ENCODE peak calls at places on chromosomes 7 and 10, in six cellular contexts. Q, I, H, Z, M and D are unnamed samples.

GRCh38 chr7:19958309-19958896 is 185.0 kb upstream of the TMEM196 start:
- DNase-seq in Z (no peak), Q (no peak), I (no peak), H (no peak), M (peak; percentile 89), D (no peak)

GRCh38 chr7:140049339-140050024 is 13.3 kb downstream of the PARP12 start:
- DNase-seq in H (no peak), Q (no peak), M (no peak), Z (no peak), I (no peak), D (no peak)

GRCh38 chr7:108114117-108114841 is 15.9 kb downstream of the LAMB4 start:
- DNase-seq in H (no peak), M (no peak), I (no peak), Z (no peak), Q (no peak), D (no peak)

GRCh38 chr10:85946713-85947326 is 419.8 kb downstream of the GRID1 start:
- DNase-seq in Q (no peak), I (no peak), H (peak; percentile 45), M (no peak), Z (no peak), D (peak; percentile 48)

GRCh38 chr10:60704480-60704879 is 73.8 kb upstream of the CDK1 start:
- DNase-seq in I (no peak), Q (no peak), H (no peak), Z (no peak), M (no peak), D (no peak)

GRCh38 chr10:117518246-117518645 is 24.3 kb upstream of the EMX2 start:
- DNase-seq in M (no peak), Z (no peak), H (no peak), I (no peak), Q (no peak), D (no peak)

GRCh38 chr10:100653957-100654834 is 91.2 kb upstream of the PAX2 start:
- DNase-seq in Q (no peak), I (no peak), M (no peak), H (peak; percentile 23), Z (no peak), D (no peak)

GRCh38 chr10:79424221-79425073 is 21.0 kb downstream of the ZCCHC24 start:
- DNase-seq in Q (no peak), Z (peak; percentile 70), M (no peak), I (no peak), H (no peak), D (no peak)

GRCh38 chr7:71682841-71683341 is 550.9 kb downstream of the GALNT17 start:
- DNase-seq in I (no peak), H (no peak), M (no peak), Z (no peak), Q (no peak), D (no peak)

GRCh38 chr7:14833707-14834106 is 68.8 kb downstream of the DGKB start:
- DNase-seq in H (no peak), Q (no peak), I (no peak), M (no peak), Z (no peak), D (no peak)

GRCh38 chr10:30786131-30786530 is 156.6 kb upstream of the LYZL2 start:
- DNase-seq in I (no peak), M (peak; percentile 10), Z (no peak), Q (no peak), H (no peak), D (no peak)

GRCh38 chr10:78134919-78135318 is 101.3 kb downstream of the RPS24 start:
- DNase-seq in H (no peak), I (no peak), Q (no peak), Z (no peak), M (no peak), D (no peak)

GRCh38 chr7:636396-636795 is 90.1 kb upstream of the DNAAF5 start:
- DNase-seq in Q (no peak), Z (no peak), H (no peak), I (no peak), M (no peak), D (no peak)

GRCh38 chr7:23472974-23473847 is 2.9 kb upstream of the IGF2BP3 start:
- DNase-seq in I (peak; percentile 45), M (no peak), Q (no peak), Z (no peak), H (no peak), D (no peak)

GRCh38 chr10:31782701-31783100 is 145.9 kb downstream of the ARHGAP12 start:
- DNase-seq in Z (no peak), Q (no peak), H (no peak), I (no peak), M (no peak), D (no peak)

GRCh38 chr10:110448682-110449418 is 48.9 kb upstream of the DUSP5 start:
- DNase-seq in M (no peak), Z (no peak), H (no peak), Q (no peak), I (no peak), D (no peak)

GRCh38 chr7:152859781-152860191 is 100.2 kb downstream of the ACTR3B start:
- DNase-seq in I (no peak), Z (no peak), M (no peak), Q (no peak), H (no peak), D (no peak)

GRCh38 chr10:78957471-78958039 is 111.2 kb upstream of the ZMIZ1 start:
- DNase-seq in Z (no peak), Q (no peak), I (no peak), M (no peak), H (no peak), D (no peak)

GRCh38 chr7:77566421-77566820 is 29.3 kb downstream of the PTPN12 start:
- DNase-seq in Q (no peak), H (no peak), I (no peak), M (no peak), Z (no peak), D (no peak)

GRCh38 chr10:26909753-26910152 is 49.0 kb upstream of the ABI1 start:
- DNase-seq in Z (no peak), I (no peak), M (no peak), H (no peak), Q (no peak), D (no peak)

GRCh38 chr7:139730746-139731612 is 46.8 kb downstream of the HIPK2 start:
- DNase-seq in I (no peak), Q (no peak), H (no peak), Z (peak; percentile 50), M (no peak), D (peak; percentile 44)

GRCh38 chr10:18666810-18667209 is 7.6 kb downstream of the ARL5B start:
- DNase-seq in Q (no peak), H (no peak), I (no peak), Z (no peak), M (no peak), D (no peak)

GRCh38 chr10:70843333-70843732 is 27.6 kb downstream of the SGPL1 start:
- DNase-seq in H (no peak), Q (no peak), Z (no peak), I (no peak), M (no peak), D (no peak)

GRCh38 chr7:128783143-128783799 is 7.7 kb upstream of the OPN1SW start:
- DNase-seq in H (no peak), M (peak; percentile 58), Z (peak; percentile 71), I (no peak), Q (peak; percentile 66), D (no peak)

GRCh38 chr10:124551097-124551496 is 89.5 kb downstream of the LHPP start:
- DNase-seq in Z (no peak), M (no peak), Q (no peak), H (no peak), I (no peak), D (no peak)

GRCh38 chr10:51251110-51251509 is 176.8 kb downstream of the PRKG1 start:
- DNase-seq in M (no peak), I (no peak), H (no peak), Q (no peak), Z (no peak), D (no peak)

GRCh38 chr7:156386097-156386496 is 254.5 kb upstream of the RNF32 start:
- DNase-seq in H (no peak), I (no peak), Z (no peak), M (no peak), Q (no peak), D (no peak)

GRCh38 chr10:119737827-119738226 is 12.0 kb downstream of the INPP5F start:
- DNase-seq in M (peak; percentile 33), H (no peak), Z (no peak), Q (peak; percentile 61), I (no peak), D (no peak)

GRCh38 chr10:69757553-69758309 is 44.0 kb upstream of the COL13A1 start:
- DNase-seq in Q (no peak), M (peak; percentile 48), Z (peak; percentile 21), I (no peak), H (no peak), D (no peak)

GRCh38 chr7:150333659-150334058 is 7.8 kb downstream of the RARRES2 start:
- DNase-seq in H (no peak), I (no peak), Q (no peak), M (no peak), Z (no peak), D (no peak)

GRCh38 chr10:84196083-84196482 is 1.7 kb downstream of the CDHR1 start:
- DNase-seq in Z (no peak), H (no peak), I (no peak), M (no peak), Q (no peak), D (no peak)

GRCh38 chr10:29761916-29762315 is 127.1 kb upstream of the SVIL start:
- DNase-seq in I (no peak), H (no peak), Q (no peak), M (no peak), Z (no peak), D (no peak)